ENCODE peak calls at places on chromosomes 12 and 14, in five cellular contexts. Z is WTC11, D is NCI-H1105, A is upper lobe of right lung, I is KG1. M is an unnamed sample.

GRCh38 chr12:132302466-132303358 is 26.7 kb downstream of the GALNT9 start:
- DNase-seq in I (no peak), A (no peak), Z (no peak), D (no peak), M (no peak)

GRCh38 chr12:131084341-131085011 is 130.8 kb downstream of the ADGRD1 start:
- DNase-seq in I (no peak), A (peak), D (no peak), Z (peak), M (no peak)

GRCh38 chr12:54593135-54593534 is 4.7 kb upstream of the PPP1R1A start:
- DNase-seq in Z (no peak), D (no peak), I (no peak), A (no peak), M (no peak)

GRCh38 chr12:102478416-102479098 is 1.8 kb downstream of the IGF1 start:
- DNase-seq in Z (peak), I (no peak), A (no peak), D (no peak), M (peak)

GRCh38 chr14:104694991-104695659 is 5.7 kb downstream of the INF2 start:
- DNase-seq in D (peak), I (no peak), A (no peak), Z (no peak), M (no peak)

GRCh38 chr14:63205850-63206249 is 1.6 kb downstream of the RHOJ start:
- DNase-seq in A (no peak), Z (no peak), I (no peak), D (no peak), M (no peak)

GRCh38 chr12:138898-139534 is 72.4 kb downstream of the IQSEC3 start:
- DNase-seq in D (no peak), A (peak), I (no peak), Z (peak), M (no peak)

GRCh38 chr12:106251636-106252035 is 3.8 kb upstream of the CKAP4 start:
- DNase-seq in D (no peak), A (no peak), Z (no peak), I (no peak), M (no peak)

GRCh38 chr12:123013185-123014095 is 33.0 kb downstream of the ARL6IP4 start:
- DNase-seq in Z (no peak), D (no peak), I (no peak), A (no peak), M (no peak)

GRCh38 chr12:103382119-103382518 is 113.6 kb downstream of the C12orf42 start:
- DNase-seq in Z (no peak), I (no peak), A (no peak), D (no peak), M (no peak)

GRCh38 chr12:29430699-29431044 is 49.7 kb upstream of the ERGIC2 start:
- DNase-seq in I (no peak), D (no peak), Z (no peak), A (no peak), M (no peak)

GRCh38 chr12:98419101-98419794 is 96.1 kb upstream of the TMPO start:
- DNase-seq in Z (no peak), D (no peak), A (no peak), I (no peak), M (no peak)

GRCh38 chr12:19826988-19827550 is 387.8 kb downstream of the AEBP2 start:
- DNase-seq in D (no peak), Z (no peak), I (no peak), A (peak), M (no peak)

GRCh38 chr12:92304335-92305066 is 158.9 kb upstream of the BTG1 start:
- DNase-seq in A (no peak), D (no peak), I (no peak), Z (no peak), M (no peak)

GRCh38 chr14:38297681-38298080 is 41.8 kb upstream of the CLEC14A start:
- DNase-seq in Z (no peak), I (no peak), D (no peak), A (no peak), M (no peak)

GRCh38 chr12:18430425-18431048 is 169.2 kb downstream of the PIK3C2G start:
- DNase-seq in I (no peak), Z (peak), D (no peak), A (no peak), M (peak)

GRCh38 chr14:72679591-72680151 is 214.2 kb downstream of the DPF3 start:
- DNase-seq in A (no peak), Z (no peak), I (no peak), D (peak), M (peak)

GRCh38 chr14:50045837-50046236 is 70.5 kb downstream of the VCPKMT start:
- DNase-seq in A (no peak), I (no peak), Z (no peak), D (no peak), M (no peak)

GRCh38 chr12:66552753-66553152 is 126.1 kb downstream of the GRIP1 start:
- DNase-seq in A (no peak), D (no peak), I (no peak), Z (no peak), M (no peak)

GRCh38 chr12:96889273-96889933 is 17.7 kb upstream of the NEDD1 start:
- DNase-seq in Z (no peak), A (no peak), I (no peak), D (no peak), M (peak)

GRCh38 chr12:110046451-110047187 is 1.7 kb downstream of the C12orf76 start:
- DNase-seq in Z (no peak), D (no peak), A (no peak), I (no peak), M (no peak)

GRCh38 chr12:93005928-93006654 is 77.0 kb upstream of the EEA1 start:
- DNase-seq in Z (no peak), A (no peak), D (no peak), I (no peak), M (no peak)

GRCh38 chr12:127677537-127678131 is 589.3 kb upstream of the TMEM132C start:
- DNase-seq in A (no peak), Z (peak), I (peak), D (peak), M (peak)

GRCh38 chr12:49582840-49583239 is 14.9 kb upstream of the MCRS1 start:
- DNase-seq in D (no peak), Z (no peak), A (no peak), I (no peak), M (no peak)

GRCh38 chr12:69368171-69368570 is 8.6 kb downstream of the YEATS4 start:
- DNase-seq in A (no peak), Z (no peak), D (no peak), I (no peak), M (no peak)

GRCh38 chr12:1939745-1940607 is 21.5 kb upstream of the CACNA2D4 start:
- DNase-seq in Z (peak), D (peak), A (peak), I (no peak), M (peak)

GRCh38 chr12:49000346-49000745 is 1.2 kb upstream of the DDN start:
- DNase-seq in D (no peak), Z (no peak), A (no peak), I (no peak), M (no peak)

GRCh38 chr14:29037428-29037827 is 270.8 kb downstream of the FOXG1 start:
- DNase-seq in I (no peak), A (no peak), Z (no peak), D (no peak), M (peak)

GRCh38 chr12:110245278-110245868 is 35.7 kb upstream of the ATP2A2 start:
- DNase-seq in I (no peak), Z (peak), A (peak), D (no peak), M (peak)

GRCh38 chr12:70469221-70469820 is 103.2 kb downstream of the KCNMB4 start:
- DNase-seq in I (no peak), A (no peak), Z (no peak), D (no peak), M (no peak)

GRCh38 chr12:119700078-119700477 is 32.1 kb downstream of the PRKAB1 start:
- DNase-seq in D (no peak), Z (no peak), I (no peak), A (no peak), M (no peak)

GRCh38 chr12:81872400-81872799 is 113.2 kb upstream of the PPFIA2 start:
- DNase-seq in D (no peak), Z (no peak), I (no peak), A (no peak), M (no peak)

GRCh38 chr12:110107369-110108281 is 16.5 kb upstream of the IFT81 start:
- DNase-seq in A (no peak), Z (no peak), D (no peak), I (no peak), M (no peak)

GRCh38 chr14:61752626-61753025 is 9.6 kb upstream of the SNAPC1 start:
- DNase-seq in A (no peak), Z (no peak), D (no peak), I (no peak), M (no peak)

GRCh38 chr12:664779-665092 is 1.5 kb upstream of the NINJ2 start:
- DNase-seq in Z (no peak), A (no peak), D (no peak), I (no peak), M (no peak)

GRCh38 chr14:35419429-35419841 is 14.9 kb upstream of the NFKBIA start:
- DNase-seq in D (no peak), Z (no peak), I (no peak), A (no peak), M (no peak)

GRCh38 chr12:105672171-105672570 is 341.7 kb downstream of the C12orf75 start:
- DNase-seq in A (no peak), Z (no peak), D (no peak), I (no peak), M (no peak)